ENCODE peak calls at places on chromosome 14, in five cellular contexts. W is transverse colon, E is HFF-Myc, Y is fibroblast of mammary gland, P is esophagus squamous epithelium. U is an unnamed sample.

GRCh38 chr14:64272019-64272418 is 22.2 kb downstream of the ESR2 start:
- DNase-seq in W (no peak), E (no peak), Y (no peak), P (no peak), U (no peak)

GRCh38 chr14:22929104-22929847 is at the start of gene PRMT5:
- DNase-seq in Y (peak; percentile 100), P (peak; percentile 92), E (peak; percentile 100), W (peak; percentile 99), U (peak; percentile 100)

GRCh38 chr14:90677484-90678045 is 138.7 kb downstream of the TTC7B start:
- DNase-seq in Y (peak; percentile 81), E (no peak), W (no peak), P (no peak), U (peak; percentile 78)

GRCh38 chr14:102544034-102544744 is 34.6 kb upstream of the ANKRD9 start:
- DNase-seq in W (no peak), E (no peak), P (no peak), Y (no peak), U (no peak)

GRCh38 chr14:55698051-55698450 is 118.0 kb downstream of the KTN1 start:
- DNase-seq in Y (no peak), W (peak; percentile 59), E (no peak), P (no peak), U (no peak)

GRCh38 chr14:64507376-64508156 is 3.0 kb downstream of the ZBTB1 start:
- DNase-seq in W (no peak), P (no peak), E (no peak), Y (peak; percentile 75), U (no peak)

GRCh38 chr14:68792022-68792829 is 641 bp downstream of the ZFP36L1 start:
- DNase-seq in P (no peak), W (no peak), E (no peak), Y (no peak), U (no peak)

GRCh38 chr14:81313775-81314429 is 86.2 kb downstream of the STON2 start:
- DNase-seq in P (no peak), Y (peak; percentile 72), E (no peak), W (no peak), U (no peak)

GRCh38 chr14:52399886-52400599 is 85.9 kb downstream of the PTGER2 start:
- DNase-seq in Y (peak; percentile 50), P (no peak), W (peak; percentile 34), E (no peak), U (peak; percentile 17)

GRCh38 chr14:75489480-75489837 is 32.8 kb upstream of the BATF start:
- DNase-seq in E (no peak), W (no peak), Y (no peak), P (no peak), U (no peak)

GRCh38 chr14:101062611-101063010 is 159.1 kb upstream of the RTL1 start:
- DNase-seq in P (no peak), W (no peak), E (no peak), Y (peak; percentile 26), U (no peak)

GRCh38 chr14:103188691-103189480 is 65.6 kb downstream of the TNFAIP2 start:
- DNase-seq in E (no peak), W (peak; percentile 37), P (no peak), Y (no peak), U (peak; percentile 18)

GRCh38 chr14:65704850-65705249 is 292.3 kb downstream of the FUT8 start:
- DNase-seq in E (no peak), W (no peak), P (no peak), Y (no peak), U (peak; percentile 7)

DNA sequence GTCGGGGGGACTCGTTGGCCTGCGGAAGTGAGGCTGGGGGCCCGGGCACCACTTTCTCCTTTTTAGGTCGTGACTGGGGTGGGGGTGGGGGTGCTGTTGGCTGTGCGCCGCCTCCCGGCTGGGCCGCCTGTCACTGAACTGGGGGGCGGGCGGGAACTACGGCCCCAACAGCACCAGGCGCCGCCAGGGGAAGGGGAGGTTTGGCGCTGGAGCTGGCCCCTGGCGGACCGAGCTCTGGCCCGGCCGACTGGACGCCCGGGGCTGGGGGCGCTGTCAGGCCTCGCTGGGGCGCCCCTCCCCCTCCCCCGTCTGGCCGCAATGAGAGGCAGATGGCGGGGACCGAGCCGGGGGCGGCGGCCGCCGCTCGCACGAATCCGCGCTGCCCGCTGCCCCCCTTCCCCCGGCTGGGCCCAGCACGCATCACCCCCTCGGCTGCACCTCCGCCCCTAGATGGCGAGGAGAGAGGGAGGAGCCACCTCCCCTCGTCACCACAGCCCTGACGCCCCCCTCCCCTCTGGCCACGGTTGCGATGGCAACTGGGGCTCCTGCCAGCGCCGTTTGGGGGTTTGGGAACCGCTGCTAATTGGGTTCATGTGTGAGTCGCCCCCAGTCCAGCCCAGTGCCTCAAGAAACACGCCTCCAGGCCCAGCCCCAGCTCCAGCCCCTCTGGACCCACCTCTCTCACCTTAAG is 723 bp downstream of the NFATC4 start:
- DNase-seq in W (peak; percentile 45), E (peak; percentile 70), P (no peak), Y (peak; percentile 80), U (peak; percentile 62)
- TF ChIP-seq CTCF in W (no peak), E (no peak), P (no peak), Y (no peak), U (no peak)

DNA sequence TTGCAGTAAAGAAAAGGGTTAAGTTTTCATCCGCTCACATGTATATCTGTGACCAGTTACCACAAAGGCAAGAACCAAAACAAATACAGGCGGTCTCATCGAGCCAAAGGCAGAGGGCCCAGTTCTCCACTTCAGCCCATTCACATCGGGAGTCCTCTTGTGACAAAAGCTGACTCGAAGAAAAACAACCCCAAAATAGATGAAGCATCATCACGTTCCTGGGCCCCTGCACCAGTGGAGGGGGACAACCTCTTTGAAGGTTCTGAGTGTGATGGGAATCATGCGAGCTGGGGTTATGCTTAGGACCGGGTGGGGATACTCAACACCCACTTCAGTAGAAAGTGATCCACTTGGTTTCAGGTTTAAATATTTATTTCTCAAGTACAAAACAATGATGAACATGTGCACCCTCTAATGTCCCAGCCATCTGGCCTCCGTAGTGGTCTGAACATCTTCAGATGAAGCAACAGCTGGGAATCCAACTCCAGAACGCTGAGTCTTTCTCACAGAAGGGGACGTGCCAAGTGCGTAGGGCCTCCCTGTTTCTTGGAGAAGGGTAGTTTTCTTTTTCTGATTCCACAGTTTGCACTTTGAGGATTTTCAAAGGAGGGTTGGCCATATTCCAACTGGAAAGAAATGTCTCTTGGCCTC is 8.4 kb downstream of the GSC start:
- DNase-seq in W (no peak), Y (peak; percentile 59), E (no peak), P (no peak), U (no peak)
- H3K4me3 ChIP-seq in W (no peak overlapping the region), Y (no peak overlapping the region), E (no peak overlapping the region), P (no peak overlapping the region), U (no peak overlapping the region)

DNA sequence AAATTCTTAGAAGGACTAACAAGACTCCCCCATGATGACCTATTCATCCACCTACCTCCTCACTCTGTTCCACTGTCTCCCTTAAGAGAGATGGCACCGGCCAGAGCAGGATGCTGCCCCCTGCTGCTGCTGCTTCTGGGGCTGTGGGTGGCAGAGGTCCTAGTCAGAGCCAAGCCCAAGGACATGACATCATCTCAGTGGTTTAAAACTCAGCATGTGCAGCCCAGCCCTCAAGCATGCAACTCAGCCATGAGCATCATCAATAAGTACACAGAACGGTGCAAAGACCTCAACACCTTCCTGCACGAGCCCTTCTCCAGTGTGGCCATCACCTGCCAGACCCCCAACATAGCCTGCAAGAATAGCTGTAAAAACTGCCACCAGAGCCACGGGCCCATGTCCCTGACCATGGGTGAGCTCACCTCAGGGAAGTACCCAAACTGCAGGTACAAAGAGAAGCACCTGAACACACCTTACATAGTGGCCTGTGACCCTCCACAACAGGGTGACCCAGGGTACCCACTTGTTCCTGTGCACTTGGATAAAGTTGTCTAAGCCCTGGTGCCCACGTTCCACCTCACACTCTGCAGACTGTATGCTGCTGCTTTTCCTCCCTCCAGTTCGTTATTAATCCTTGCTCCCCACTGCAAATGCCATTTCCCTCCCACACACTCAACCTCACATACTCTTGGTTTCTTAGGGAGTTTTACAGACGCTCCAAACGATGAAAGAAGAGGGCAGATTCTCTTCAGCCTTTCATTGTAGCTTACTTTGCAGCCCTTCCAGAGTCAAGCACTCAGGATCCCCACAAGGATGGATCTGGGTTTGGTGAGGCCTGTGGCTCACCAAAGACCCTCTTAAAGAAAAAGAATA is at the start of gene RNASE8:
- DNase-seq in W (no peak), Y (peak; percentile 55), E (no peak), P (no peak), U (no peak)
- TF ChIP-seq CTCF in W (no peak), Y (peak; percentile 19), E (no peak), P (no peak), U (no peak)

GRCh38 chr14:94599656-94600004 is 12.6 kb upstream of the SERPINA3 start:
- DNase-seq in W (no peak), Y (no peak), E (no peak), P (no peak), U (peak; percentile 39)

GRCh38 chr14:94597788-94598187 is 14.4 kb upstream of the SERPINA3 start:
- DNase-seq in Y (no peak), P (no peak), W (no peak), E (no peak), U (no peak)

GRCh38 chr14:94598816-94599655 is 13.2 kb upstream of the SERPINA3 start:
- DNase-seq in Y (peak; percentile 99), W (peak; percentile 76), P (no peak), E (peak; percentile 14), U (peak; percentile 99)

GRCh38 chr14:94600148-94600545 is 12.0 kb upstream of the SERPINA3 start:
- DNase-seq in Y (no peak), E (no peak), P (no peak), W (no peak), U (no peak)

DNA sequence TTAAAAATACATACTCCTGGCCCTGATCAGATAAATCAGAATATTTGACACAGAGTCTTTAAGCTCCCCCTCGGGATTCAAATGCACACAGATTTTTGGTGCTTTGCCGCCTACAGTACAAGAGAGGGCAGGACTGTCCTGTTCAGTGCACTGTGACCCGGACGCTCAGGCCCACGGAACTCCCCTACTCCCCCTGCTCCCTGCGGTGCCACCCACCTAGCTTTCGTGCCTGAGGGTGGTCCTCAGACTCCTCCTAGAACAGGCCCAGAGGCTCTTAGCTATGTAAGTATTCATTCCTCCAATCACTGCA is 13.7 kb upstream of the SERPINA3 start:
- DNase-seq in W (no peak), Y (no peak), P (no peak), E (no peak), U (no peak)
- H3K4me3 ChIP-seq in W (no peak overlapping the region), Y (no peak overlapping the region), P (no peak overlapping the region), E (no peak overlapping the region), U (no peak overlapping the region)

GRCh38 chr14:72631401-72631800 is 262.5 kb downstream of the DPF3 start:
- DNase-seq in W (no peak), P (no peak), Y (no peak), E (no peak), U (no peak)

GRCh38 chr14:72632727-72633126 is 261.2 kb downstream of the DPF3 start:
- DNase-seq in P (no peak), W (no peak), E (no peak), Y (no peak), U (no peak)

GRCh38 chr14:72625689-72626088 is 268.2 kb downstream of the DPF3 start:
- DNase-seq in E (no peak), W (no peak), P (no peak), Y (no peak), U (no peak)

GRCh38 chr14:72630374-72630773 is 263.5 kb downstream of the DPF3 start:
- DNase-seq in Y (no peak), P (no peak), W (no peak), E (no peak), U (no peak)

DNA sequence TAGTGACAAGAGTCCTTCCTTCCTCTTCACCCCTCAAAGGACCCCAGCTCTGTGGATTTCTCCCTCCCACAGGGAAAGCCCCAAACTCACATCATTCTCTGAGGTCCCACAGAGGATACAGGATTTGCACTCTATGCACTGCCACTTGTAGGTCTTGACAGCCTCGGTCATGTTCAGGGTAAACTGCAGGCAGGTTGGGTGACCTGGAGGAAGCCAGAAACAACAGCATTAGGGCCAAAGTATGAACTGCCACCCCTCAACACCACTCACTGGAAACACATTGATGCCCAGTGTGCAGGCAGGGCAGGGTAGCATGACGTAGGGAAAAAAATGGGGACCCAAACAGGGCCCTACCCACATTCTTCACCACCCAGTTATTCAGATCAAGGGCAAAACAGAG is 264.4 kb downstream of the DPF3 start:
- DNase-seq in Y (no peak), W (no peak), P (no peak), E (no peak), U (no peak)
- TF ChIP-seq CTCF in Y (no peak), W (no peak), P (no peak), E (no peak), U (no peak)

U was measured in fibroblast of pulmonary artery.